ENCODE peak calls at places on chromosomes 2 and 18, in ten cellular contexts. X is mesothelial cell of epicardium, R is NCI-H774, C is fibroblast of gingiva, Q is T-cell, V is neural crest cell, O is frontal cortex, Z is HTR-8/SVneo, E is endothelial cell, Y is germinal center. J is an unnamed sample.

GRCh38 chr2:216635171-216635570 is 2.0 kb downstream of the IGFBP2 start:
- DNase-seq in Q (no peak), X (no peak), Z (no peak), C (no peak), R (no peak), O (no peak), E (no peak), V (peak; percentile 20), Y (no peak), J (no peak)

GRCh38 chr18:75269696-75270095 is 59.1 kb downstream of the TSHZ1 start:
- DNase-seq in X (no peak), C (no peak), O (no peak), Z (no peak), V (no peak), Q (no peak), Y (no peak), E (no peak), R (no peak), J (no peak)

GRCh38 chr18:63148449-63149199 is 170.9 kb downstream of the BCL2 start:
- DNase-seq in E (no peak), Q (no peak), V (no peak), O (no peak), Y (no peak), X (no peak), C (peak; percentile 77), R (peak; percentile 22), Z (no peak), J (no peak)

GRCh38 chr2:101638156-101638809 is 59.2 kb upstream of the MAP4K4 start:
- DNase-seq in O (no peak), Y (no peak), X (no peak), Q (no peak), V (no peak), C (no peak), E (no peak), Z (no peak), R (no peak), J (no peak)

GRCh38 chr18:50678651-50679415 is 118.9 kb downstream of the MAPK4 start:
- DNase-seq in O (no peak), Q (no peak), V (no peak), Y (no peak), E (no peak), R (no peak), X (no peak), C (no peak), Z (no peak), J (no peak)

GRCh38 chr2:217996345-217996744 is 6.5 kb downstream of the TNS1 start:
- DNase-seq in V (no peak), E (no peak), R (no peak), O (no peak), Q (no peak), Y (no peak), X (no peak), Z (no peak), C (peak; percentile 81), J (no peak)

GRCh38 chr2:211730215-211730614 is 808.4 kb downstream of the ERBB4 start:
- DNase-seq in X (no peak), Z (no peak), Y (no peak), C (no peak), R (no peak), Q (no peak), E (no peak), O (no peak), V (no peak), J (no peak)

GRCh38 chr2:165539985-165540384 is 70.5 kb downstream of the CSRNP3 start:
- DNase-seq in O (no peak), X (no peak), R (peak; percentile 62), Q (no peak), V (no peak), Z (no peak), C (peak; percentile 11), Y (no peak), E (no peak), J (no peak)

J was measured in naive B cell.